ENCODE peak calls at places on chromosomes 4 and X, in four cellular contexts. T is epithelial cell of prostate; K is NCI-H345; O is CD4-positive, alpha-beta memory T cell. W is an unnamed sample.

GRCh38 chr4:108007984-108008383 is 18.3 kb downstream of the HADH start:
- DNase-seq in K (no peak), O (no peak), T (no peak), W (no peak)

GRCh38 chr4:179521937-179522336 is 2079.7 kb upstream of the AGA start:
- DNase-seq in K (no peak), T (no peak), O (no peak), W (no peak)

GRCh38 chr4:107077192-107077591 is 41.1 kb upstream of the DKK2 start:
- DNase-seq in T (no peak), K (no peak), O (no peak), W (no peak)

GRCh38 chr4:168634276-168634802 is 137.5 kb downstream of the PALLD start:
- DNase-seq in K (no peak), O (no peak), T (no peak), W (no peak)

GRCh38 chr4:8287606-8288280 is 18.2 kb downstream of the HTRA3 start:
- DNase-seq in K (no peak), T (no peak), O (no peak), W (no peak)

GRCh38 chrX:17769701-17770269 is 32.5 kb downstream of the SCML1 start:
- DNase-seq in T (no peak), K (no peak), O (no peak), W (no peak)

GRCh38 chr4:156933633-156934258 is 37.9 kb downstream of the PDGFC start:
- DNase-seq in T (peak), K (no peak), O (no peak), W (no peak)

GRCh38 chrX:35380808-35381700 is 417.1 kb upstream of the MAGEB16 start:
- DNase-seq in K (no peak), T (peak), O (no peak), W (no peak)

GRCh38 chr4:4862665-4863482 is 3.4 kb downstream of the MSX1 start:
- DNase-seq in T (no peak), K (no peak), O (no peak), W (no peak)

GRCh38 chrX:71148278-71148663 is 3.6 kb downstream of the NLGN3 start:
- DNase-seq in O (no peak), K (no peak), T (no peak), W (no peak)

GRCh38 chr4:131978120-131978519 is 1171.0 kb upstream of the PCDH10 start:
- DNase-seq in K (no peak), O (no peak), T (no peak), W (no peak)

GRCh38 chr4:123299212-123299651 is 97.4 kb upstream of the SPRY1 start:
- DNase-seq in K (no peak), O (no peak), T (peak), W (no peak)

GRCh38 chr4:128946929-128947328 is 137.4 kb downstream of the JADE1 start:
- DNase-seq in O (no peak), K (no peak), T (no peak), W (no peak)

GRCh38 chr4:88991746-88992145 is 65.2 kb downstream of the FAM13A start:
- DNase-seq in T (no peak), K (no peak), O (no peak), W (no peak)

GRCh38 chr4:26489101-26489669 is 1.1 kb downstream of the CCKAR start:
- DNase-seq in K (no peak), T (no peak), O (no peak), W (no peak)

GRCh38 chr4:145945431-145946155 is 7.0 kb upstream of the ZNF827 start:
- DNase-seq in O (no peak), T (peak), K (no peak), W (no peak)

GRCh38 chr4:94757192-94758140 is at the start of gene BMPR1B:
- DNase-seq in T (peak), K (no peak), O (no peak), W (no peak)

GRCh38 chr4:108068422-108068821 is 78.7 kb downstream of the HADH start:
- DNase-seq in K (no peak), T (no peak), O (no peak), W (no peak)

GRCh38 chr4:4502694-4503311 is 39.0 kb downstream of the STX18 start:
- DNase-seq in O (peak), K (no peak), T (no peak), W (no peak)

GRCh38 chr4:147963839-147964238 is 232.0 kb downstream of the ARHGAP10 start:
- DNase-seq in O (no peak), K (no peak), T (no peak), W (no peak)

GRCh38 chr4:128517096-128517738 is 229.6 kb upstream of the PGRMC2 start:
- DNase-seq in T (no peak), O (no peak), K (no peak), W (no peak)

GRCh38 chr4:143185253-143186107 is 763 bp downstream of the USP38 start:
- DNase-seq in K (peak), T (no peak), O (peak), W (peak)

GRCh38 chr4:187999406-187999932 is 3.9 kb downstream of the ZFP42 start:
- DNase-seq in T (no peak), K (no peak), O (no peak), W (no peak)

GRCh38 chrX:54492340-54492739 is 3.7 kb downstream of the FGD1 start:
- DNase-seq in O (no peak), K (no peak), T (no peak), W (no peak)

GRCh38 chr4:80180743-80181142 is 16.6 kb upstream of the PRDM8 start:
- DNase-seq in T (no peak), K (no peak), O (no peak), W (no peak)

GRCh38 chr4:87220094-87220831 is at the start of gene KLHL8:
- DNase-seq in K (peak), T (peak), O (peak), W (peak)

GRCh38 chr4:26083987-26084386 is 170.0 kb downstream of the SMIM20 start:
- DNase-seq in K (no peak), T (peak), O (no peak), W (no peak)

GRCh38 chr4:1192091-1192492 is 19.7 kb upstream of the SPON2 start:
- DNase-seq in K (no peak), O (no peak), T (peak), W (peak)

GRCh38 chrX:74171465-74171864 is 132.5 kb upstream of the ZCCHC13 start:
- DNase-seq in O (no peak), T (no peak), K (no peak), W (no peak)

GRCh38 chr4:71417150-71417549 is 78.3 kb downstream of the SLC4A4 start:
- DNase-seq in T (no peak), O (no peak), K (no peak), W (no peak)

GRCh38 chrX:74343970-74344622 is 40.1 kb downstream of the ZCCHC13 start:
- DNase-seq in O (peak), K (peak), T (peak), W (peak)

GRCh38 chr4:142801966-142802365 is 44.1 kb downstream of the INPP4B start:
- DNase-seq in O (no peak), K (no peak), T (peak), W (no peak)

GRCh38 chr4:2942037-2942531 is 21.1 kb downstream of the NOP14 start:
- DNase-seq in O (no peak), K (no peak), T (no peak), W (peak)

GRCh38 chr4:26061248-26061986 is 147.4 kb downstream of the SMIM20 start:
- DNase-seq in K (no peak), T (no peak), O (no peak), W (no peak)

GRCh38 chrX:42538405-42538804 is 239.6 kb downstream of the PPP1R2C start:
- DNase-seq in T (no peak), K (no peak), O (no peak), W (no peak)